ENCODE peak calls at places on chromosomes 12 and 14, in four cellular contexts. S, A, O and Z are unnamed samples.
A peak's percentile ranks its signal among the peaks of the same experiment; 100 is the strongest.

GRCh38 chr12:45130881-45131281 is 80.0 kb upstream of the DBX2 start:
- DNase-seq in S (peak; percentile 80), A (peak; percentile 86), O (peak; percentile 71), Z (peak; percentile 83)

GRCh38 chr14:96811985-96812667 is 14.9 kb downstream of the VRK1 start:
- DNase-seq in S (no peak), A (no peak), O (no peak), Z (no peak)

GRCh38 chr14:64684091-64684490 is 20.1 kb upstream of the PLEKHG3 start:
- DNase-seq in S (no peak), A (no peak), O (no peak), Z (no peak)

GRCh38 chr12:20868277-20868676 is 57.8 kb downstream of the SLCO1B3 start:
- DNase-seq in S (no peak), A (no peak), O (no peak), Z (no peak)

GRCh38 chr12:31021809-31022492 is 51.7 kb upstream of the DDX11 start:
- DNase-seq in S (no peak), A (peak; percentile 69), O (peak; percentile 52), Z (no peak)

GRCh38 chr14:93977790-93978581 is 1.6 kb upstream of the ASB2 start:
- DNase-seq in S (peak; percentile 90), A (no peak), O (no peak), Z (no peak)

GRCh38 chr12:111775205-111776193 is 8.8 kb downstream of the ALDH2 start:
- DNase-seq in S (peak; percentile 95), A (peak; percentile 29), O (peak; percentile 98), Z (no peak)

GRCh38 chr14:94355191-94355794 is 32.2 kb upstream of the SERPINA6 start:
- DNase-seq in S (no peak), A (peak; percentile 12), O (no peak), Z (peak; percentile 78)

GRCh38 chr14:28879571-28879970 is 113.0 kb downstream of the FOXG1 start:
- DNase-seq in S (no peak), A (no peak), O (no peak), Z (peak; percentile 19)

GRCh38 chr12:133106253-133106652 is 23.8 kb downstream of the ZNF891 start:
- DNase-seq in S (no peak), A (no peak), O (peak; percentile 18), Z (peak; percentile 25)

GRCh38 chr14:102868956-102869531 is 53.4 kb upstream of the AMN start:
- DNase-seq in S (no peak), A (no peak), O (no peak), Z (no peak)

GRCh38 chr14:54642950-54643695 is 76.2 kb downstream of the SAMD4A start:
- DNase-seq in S (peak; percentile 70), A (peak; percentile 46), O (no peak), Z (peak; percentile 66)

GRCh38 chr12:4810219-4810671 is 90.0 kb downstream of the GALNT8 start:
- DNase-seq in S (no peak), A (no peak), O (no peak), Z (no peak)

GRCh38 chr12:4807116-4807783 is 87.0 kb downstream of the GALNT8 start:
- DNase-seq in S (no peak), A (no peak), O (no peak), Z (no peak)

GRCh38 chr12:4809013-4809448 is 88.8 kb downstream of the GALNT8 start:
- DNase-seq in S (no peak), A (no peak), O (no peak), Z (peak; percentile 78)

GRCh38 chr12:4807813-4808212 is 87.6 kb downstream of the GALNT8 start:
- DNase-seq in S (no peak), A (no peak), O (no peak), Z (no peak)

GRCh38 chr12:4809449-4810218 is 89.4 kb downstream of the GALNT8 start:
- DNase-seq in S (no peak), A (no peak), O (no peak), Z (peak; percentile 67)
- H3K4me3 ChIP-seq in S (no peak overlapping the region), A (no peak overlapping the region), O (no peak overlapping the region), Z (peak overlapping the region; percentile 78)

DNA sequence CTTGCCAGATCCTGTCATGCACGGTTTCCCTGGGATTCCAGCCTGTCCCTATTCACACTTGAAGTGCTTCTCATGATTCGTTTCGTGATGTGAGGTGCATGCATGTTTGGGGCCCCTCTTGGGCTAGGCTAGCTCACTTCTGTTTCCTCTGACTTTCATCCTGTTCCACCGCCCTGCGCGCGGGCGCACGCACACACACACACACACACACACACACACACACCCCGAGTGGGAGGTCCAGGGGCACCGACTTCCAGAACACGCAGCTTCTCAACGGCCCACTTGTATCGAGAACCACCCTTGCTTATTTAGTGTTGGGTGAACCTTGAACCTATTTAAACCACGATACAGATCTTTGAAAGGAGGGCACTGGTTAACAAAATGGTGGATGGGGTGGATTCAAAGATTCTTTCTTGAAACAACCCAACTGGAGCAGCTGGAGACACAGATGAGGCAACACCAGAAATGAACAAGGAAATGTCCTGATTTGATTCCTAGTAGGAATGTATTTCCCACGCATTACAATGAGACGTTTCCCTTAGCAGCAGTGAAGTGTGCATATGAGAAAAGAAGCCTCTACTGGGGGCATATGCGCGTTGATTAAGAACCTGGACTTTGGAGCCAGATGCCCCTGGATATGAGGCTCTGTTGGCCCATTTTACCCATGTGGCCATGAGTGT is 16.3 kb downstream of the ELK3 start:
- DNase-seq in S (no peak), A (no peak), O (peak; percentile 50), Z (no peak)
- H2AFZ ChIP-seq in S (no peak overlapping the region), A (no peak overlapping the region), O (no peak overlapping the region), Z (no peak overlapping the region)

DNA sequence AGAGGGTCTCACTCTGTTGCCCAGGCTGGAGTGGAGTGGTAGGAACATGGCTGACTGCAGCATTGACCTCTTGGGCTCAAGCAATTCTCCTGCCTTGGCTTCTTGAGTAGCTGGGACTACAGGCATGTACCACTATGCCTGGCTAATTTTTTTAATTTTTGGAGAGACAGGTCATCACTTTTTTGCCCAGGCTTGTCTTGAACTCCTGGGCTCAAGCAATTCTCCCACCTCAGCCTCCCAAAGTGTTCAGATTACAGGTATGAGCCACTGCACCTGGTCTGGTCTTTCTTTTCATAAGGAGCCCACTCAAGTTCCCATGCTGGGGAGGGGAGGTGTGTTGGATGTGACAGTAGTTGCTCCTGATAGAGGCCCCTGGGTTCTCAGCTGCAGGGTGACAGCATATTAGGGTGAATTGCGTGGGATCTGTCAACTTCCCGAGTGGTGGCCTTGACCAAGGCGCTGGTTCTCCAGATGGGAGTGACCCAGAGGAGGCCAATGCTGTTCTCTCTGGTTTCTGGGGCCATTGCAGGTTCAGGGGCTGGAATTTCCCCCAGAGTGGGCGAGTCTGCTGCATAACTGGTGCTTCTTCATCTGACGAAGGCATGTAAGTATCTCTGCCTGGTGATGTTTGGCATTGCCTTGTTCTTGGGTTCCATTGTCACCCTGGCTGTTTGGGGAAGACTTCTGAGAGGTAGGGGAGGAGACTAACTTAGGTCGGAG is 52.4 kb upstream of the ESRRB start:
- DNase-seq in S (no peak), A (no peak), O (no peak), Z (no peak)
- H3K27me3 ChIP-seq in S (no peaks in the 10 kb centered on the region), A (peaks cover 60% of the 10 kb centered on the region), O (peaks cover 6% of the 10 kb centered on the region), Z (peaks cover 1% of the 10 kb centered on the region)

GRCh38 chr14:61145258-61145902 is 135.8 kb downstream of the TMEM30B start:
- DNase-seq in S (no peak), A (peak; percentile 47), O (no peak), Z (no peak)
- H3K4me3 ChIP-seq in S (no peak overlapping the region), A (no peak overlapping the region), O (no peak overlapping the region), Z (no peak overlapping the region)

GRCh38 chr14:105415481-105416428 is 3.9 kb upstream of the MTA1 start:
- DNase-seq in S (no peak), A (no peak), O (no peak), Z (no peak)
- H2AFZ ChIP-seq in S (peak overlapping the region; percentile 46), A (peak overlapping the region; percentile 72), O (peak overlapping the region; percentile 84), Z (peak overlapping the region; percentile 73)

GRCh38 chr12:57471661-57472060 is 8.0 kb downstream of the ARHGAP9 start:
- DNase-seq in S (no peak), A (no peak), O (no peak), Z (no peak)

GRCh38 chr12:57467915-57468314 is 8.3 kb downstream of the GLI1 start:
- DNase-seq in S (no peak), A (no peak), O (no peak), Z (no peak)

GRCh38 chr12:57470286-57470969 is 9.2 kb downstream of the ARHGAP9 start:
- DNase-seq in S (no peak), A (no peak), O (no peak), Z (no peak)

GRCh38 chr12:57470970-57471656 is 8.6 kb downstream of the ARHGAP9 start:
- DNase-seq in S (no peak), A (no peak), O (no peak), Z (no peak)

DNA sequence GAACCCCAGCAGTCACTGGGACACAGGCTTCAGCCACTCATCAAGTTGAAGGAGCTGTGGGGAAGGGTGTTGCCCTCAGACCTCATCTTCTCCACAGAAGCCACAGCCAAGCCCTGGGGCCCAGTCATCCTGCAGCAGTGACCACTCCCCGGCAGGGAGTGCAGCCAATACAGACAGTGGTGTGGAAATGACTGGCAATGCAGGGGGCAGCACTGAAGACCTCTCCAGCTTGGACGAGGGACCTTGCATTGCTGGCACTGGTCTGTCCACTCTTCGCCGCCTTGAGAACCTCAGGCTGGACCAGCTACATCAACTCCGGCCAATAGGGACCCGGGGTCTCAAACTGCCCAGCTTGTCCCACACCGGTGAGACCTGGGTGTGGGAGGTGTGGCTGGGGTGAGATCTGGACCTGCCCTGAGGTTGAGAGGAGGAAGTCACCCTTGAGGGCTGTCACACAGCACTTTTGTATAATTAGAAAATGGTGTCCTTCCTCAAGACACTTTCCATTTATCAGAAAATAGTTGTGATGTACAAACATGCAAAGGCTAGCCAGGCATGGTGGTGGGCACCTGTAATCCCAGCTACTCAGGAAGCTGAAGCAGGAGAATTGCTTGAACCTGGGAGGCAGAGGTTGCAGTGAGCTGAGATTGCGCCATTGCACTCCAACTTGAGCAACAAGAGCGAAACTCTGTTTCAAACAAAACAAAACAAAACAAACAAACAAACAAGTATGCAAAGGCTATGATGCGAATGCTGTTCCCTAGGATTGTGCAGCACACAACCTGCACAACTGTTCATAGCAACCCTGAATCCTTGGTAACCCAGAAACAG is 10.0 kb downstream of the GLI1 start:
- DNase-seq in S (no peak), A (no peak), O (no peak), Z (no peak)
- H3K27me3 ChIP-seq in S (no peaks in the 10 kb centered on the region), A (peaks cover 77% of the 10 kb centered on the region), O (peaks cover 33% of the 10 kb centered on the region), Z (peaks cover 28% of the 10 kb centered on the region)

GRCh38 chr14:69151458-69152180 is 1.3 kb downstream of the DCAF5 start:
- DNase-seq in S (peak; percentile 85), A (peak; percentile 70), O (peak; percentile 67), Z (peak; percentile 89)
- H3K4me3 ChIP-seq in S (peak overlapping the region; percentile 92), A (peak overlapping the region; percentile 94), O (peak overlapping the region; percentile 97), Z (peak overlapping the region; percentile 96)

DNA sequence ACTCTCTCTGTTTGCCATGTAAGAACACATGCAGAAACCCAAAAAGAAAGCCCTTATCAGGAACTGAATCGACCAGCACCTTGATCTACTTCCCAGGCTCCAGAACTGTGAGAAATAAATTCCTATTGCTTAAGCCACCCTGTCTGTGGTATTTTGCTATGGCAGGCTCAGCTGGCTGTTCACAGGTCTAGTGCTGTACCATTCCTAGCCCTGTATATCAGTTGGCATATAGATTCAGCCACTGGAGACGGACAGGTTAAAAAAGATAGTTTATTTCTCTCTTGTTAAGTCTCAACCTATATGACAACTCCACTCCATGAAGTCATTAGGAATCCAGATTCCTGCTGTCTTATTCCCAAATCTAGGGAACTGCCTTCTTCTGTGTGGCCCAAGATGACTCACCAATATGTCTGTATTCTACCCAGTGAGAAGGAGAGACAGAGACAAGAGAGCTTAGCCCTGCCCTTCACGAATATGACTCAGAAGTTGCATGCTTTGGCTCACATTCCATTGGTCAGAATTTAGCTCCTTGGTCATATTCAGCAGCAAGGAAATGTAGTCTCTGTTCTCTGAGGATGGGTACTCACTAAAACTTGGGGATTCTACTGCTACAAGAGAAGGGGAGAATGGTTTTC is 57.0 kb downstream of the PLEKHG7 start:
- DNase-seq in S (no peak), A (peak; percentile 85), O (peak; percentile 36), Z (no peak)
- H2AFZ ChIP-seq in S (no peak overlapping the region), A (no peak overlapping the region), O (no peak overlapping the region), Z (no peak overlapping the region)